ENCODE peak calls at places on chromosomes 12 and 14, in ten cellular contexts. One of them, this sample, is unnamed. For H3K4me1, the result is how much of the 10 kb centered on the place peaks cover.

GRCh38 chr12:52257074-52257551 is 17.3 kb upstream of the KRT86 start:
- DNase-seq in A549: no peak
- DNase-seq in HepG2: no peak
- DNase-seq in stomach: no peak
- DNase-seq in transverse colon: no peak
- DNase-seq in ovary: no peak
- DNase-seq in sigmoid colon: peak
- DNase-seq in upper lobe of left lung: no peak
- DNase-seq in suprapubic skin: no peak
- DNase-seq in H1: no peak
- DNase-seq in this sample: no peak

GRCh38 chr12:53492188-53492587 is 7.1 kb downstream of the MAP3K12 start:
- DNase-seq in A549: no peak
- DNase-seq in HepG2: no peak
- DNase-seq in stomach: no peak
- DNase-seq in transverse colon: no peak
- DNase-seq in ovary: peak
- DNase-seq in sigmoid colon: peak
- DNase-seq in upper lobe of left lung: peak
- DNase-seq in suprapubic skin: no peak
- DNase-seq in H1: no peak
- DNase-seq in this sample: no peak

GRCh38 chr14:24913026-24913425 is 136.9 kb downstream of the STXBP6 start:
- DNase-seq in A549: no peak
- DNase-seq in HepG2: no peak
- DNase-seq in stomach: no peak
- DNase-seq in transverse colon: no peak
- DNase-seq in ovary: no peak
- DNase-seq in sigmoid colon: no peak
- DNase-seq in upper lobe of left lung: no peak
- DNase-seq in suprapubic skin: no peak
- DNase-seq in H1: no peak
- DNase-seq in this sample: no peak

GRCh38 chr14:22572562-22573058 is 16.4 kb downstream of the DAD1 start:
- DNase-seq in A549: peak
- DNase-seq in HepG2: peak
- DNase-seq in stomach: no peak
- DNase-seq in transverse colon: no peak
- DNase-seq in ovary: no peak
- DNase-seq in sigmoid colon: no peak
- DNase-seq in upper lobe of left lung: no peak
- DNase-seq in suprapubic skin: no peak
- DNase-seq in H1: no peak
- DNase-seq in this sample: no peak

GRCh38 chr14:31457665-31458659 is 656 bp upstream of the DTD2 start:
- DNase-seq in A549: peak
- DNase-seq in HepG2: peak
- DNase-seq in stomach: no peak
- DNase-seq in transverse colon: no peak
- DNase-seq in ovary: no peak
- DNase-seq in sigmoid colon: no peak
- DNase-seq in upper lobe of left lung: no peak
- DNase-seq in suprapubic skin: no peak
- DNase-seq in H1: no peak
- DNase-seq in this sample: no peak

GRCh38 chr12:130796985-130797686 is 41.9 kb downstream of the STX2 start:
- DNase-seq in A549: no peak
- DNase-seq in HepG2: no peak
- DNase-seq in stomach: no peak
- DNase-seq in transverse colon: no peak
- DNase-seq in ovary: no peak
- DNase-seq in sigmoid colon: no peak
- DNase-seq in upper lobe of left lung: peak
- DNase-seq in suprapubic skin: peak
- DNase-seq in H1: no peak
- DNase-seq in this sample: no peak

GRCh38 chr14:93045965-93046695 is 69.6 kb downstream of the ITPK1 start:
- DNase-seq in A549: no peak
- DNase-seq in HepG2: no peak
- DNase-seq in stomach: no peak
- DNase-seq in transverse colon: no peak
- DNase-seq in ovary: no peak
- DNase-seq in sigmoid colon: no peak
- DNase-seq in upper lobe of left lung: no peak
- DNase-seq in suprapubic skin: no peak
- DNase-seq in H1: no peak
- DNase-seq in this sample: no peak

GRCh38 chr14:81464253-81465001 is 64.3 kb upstream of the STON2 start:
- DNase-seq in A549: peak
- DNase-seq in HepG2: peak
- DNase-seq in stomach: no peak
- DNase-seq in transverse colon: peak
- DNase-seq in ovary: no peak
- DNase-seq in sigmoid colon: no peak
- DNase-seq in upper lobe of left lung: no peak
- DNase-seq in suprapubic skin: no peak
- DNase-seq in H1: peak
- DNase-seq in this sample: peak

DNA sequence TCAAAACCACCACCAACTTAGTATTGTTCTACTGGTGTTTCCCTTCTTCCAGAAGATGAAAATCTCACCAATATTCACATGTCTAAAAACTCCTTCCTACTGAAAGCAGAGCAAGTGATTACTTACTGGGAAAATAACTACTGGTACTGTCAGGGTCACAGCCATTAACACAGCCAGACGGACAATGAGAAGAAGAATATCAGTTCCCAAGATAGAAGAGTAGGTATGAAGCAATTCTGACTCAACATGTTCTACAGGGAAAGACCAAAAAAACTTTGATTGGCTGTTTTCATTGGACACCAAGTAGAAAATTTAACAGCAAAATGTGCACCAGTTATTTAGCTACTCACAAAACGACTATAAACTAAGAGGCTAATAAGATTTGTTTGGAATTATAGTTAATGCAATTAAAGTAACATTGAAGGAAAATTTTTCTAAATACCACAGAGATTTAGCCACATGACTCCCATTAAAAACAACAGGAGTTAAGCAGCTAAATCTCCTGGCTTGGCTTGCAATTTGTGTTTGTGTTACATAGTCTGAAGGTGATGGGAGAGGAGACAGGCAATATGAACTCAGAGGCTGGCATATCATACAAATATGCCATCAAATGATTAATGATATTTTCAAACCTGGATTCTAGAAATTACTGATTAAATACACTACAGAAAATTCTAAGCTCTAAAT is 9.5 kb downstream of the SLC38A2 start:
- DNase-seq in A549: no peak
- DNase-seq in HepG2: no peak
- DNase-seq in stomach: no peak
- DNase-seq in transverse colon: no peak
- DNase-seq in ovary: no peak
- DNase-seq in sigmoid colon: no peak
- DNase-seq in upper lobe of left lung: no peak
- DNase-seq in suprapubic skin: no peak
- DNase-seq in H1: no peak
- DNase-seq in this sample: no peak
- H3K4me3 ChIP-seq in A549: no peak
- H3K4me3 ChIP-seq in HepG2: peak
- H3K4me3 ChIP-seq in stomach: peak
- H3K4me3 ChIP-seq in transverse colon: no peak
- H3K4me3 ChIP-seq in ovary: no peak
- H3K4me3 ChIP-seq in sigmoid colon: no peak
- H3K4me3 ChIP-seq in upper lobe of left lung: no peak
- H3K4me3 ChIP-seq in suprapubic skin: peak
- H3K4me3 ChIP-seq in H1: no peak
- H3K4me3 ChIP-seq in this sample: no peak

GRCh38 chr14:30357791-30358190 is 201.2 kb upstream of the G2E3 start:
- DNase-seq in A549: no peak
- DNase-seq in HepG2: no peak
- DNase-seq in stomach: no peak
- DNase-seq in transverse colon: no peak
- DNase-seq in ovary: no peak
- DNase-seq in sigmoid colon: no peak
- DNase-seq in upper lobe of left lung: peak
- DNase-seq in suprapubic skin: no peak
- DNase-seq in H1: no peak
- DNase-seq in this sample: no peak

GRCh38 chr14:30349515-30349914 is 209.4 kb upstream of the G2E3 start:
- DNase-seq in A549: no peak
- DNase-seq in HepG2: no peak
- DNase-seq in stomach: no peak
- DNase-seq in transverse colon: no peak
- DNase-seq in ovary: no peak
- DNase-seq in sigmoid colon: no peak
- DNase-seq in upper lobe of left lung: no peak
- DNase-seq in suprapubic skin: no peak
- DNase-seq in H1: no peak
- DNase-seq in this sample: no peak

GRCh38 chr14:30354439-30354838 is 204.5 kb upstream of the G2E3 start:
- DNase-seq in A549: no peak
- DNase-seq in HepG2: no peak
- DNase-seq in stomach: no peak
- DNase-seq in transverse colon: no peak
- DNase-seq in ovary: no peak
- DNase-seq in sigmoid colon: no peak
- DNase-seq in upper lobe of left lung: no peak
- DNase-seq in suprapubic skin: no peak
- DNase-seq in H1: no peak
- DNase-seq in this sample: no peak

GRCh38 chr14:30355431-30355913 is 203.5 kb upstream of the G2E3 start:
- DNase-seq in A549: no peak
- DNase-seq in HepG2: peak
- DNase-seq in stomach: no peak
- DNase-seq in transverse colon: no peak
- DNase-seq in ovary: no peak
- DNase-seq in sigmoid colon: no peak
- DNase-seq in upper lobe of left lung: no peak
- DNase-seq in suprapubic skin: no peak
- DNase-seq in H1: no peak
- DNase-seq in this sample: no peak
- TF ChIP-seq EP300 in A549: no peak
- TF ChIP-seq EP300 in HepG2: peak
- TF ChIP-seq EP300 in stomach: no peak
- TF ChIP-seq EP300 in transverse colon: no peak
- TF ChIP-seq EP300 in ovary: no peak
- TF ChIP-seq EP300 in sigmoid colon: no peak
- TF ChIP-seq EP300 in upper lobe of left lung: no peak
- TF ChIP-seq EP300 in suprapubic skin: no peak
- TF ChIP-seq EP300 in H1: no peak
- TF ChIP-seq EP300 in this sample: no peak

GRCh38 chr14:77032854-77033621 is 4.5 kb upstream of the IRF2BPL start:
- DNase-seq in A549: peak
- DNase-seq in HepG2: peak
- DNase-seq in stomach: peak
- DNase-seq in transverse colon: peak
- DNase-seq in ovary: peak
- DNase-seq in sigmoid colon: peak
- DNase-seq in upper lobe of left lung: peak
- DNase-seq in suprapubic skin: peak
- DNase-seq in H1: no peak
- DNase-seq in this sample: peak
- H3K4me1 ChIP-seq in A549: half or more
- H3K4me1 ChIP-seq in HepG2: half or more
- H3K4me1 ChIP-seq in stomach: half or more
- H3K4me1 ChIP-seq in transverse colon: half or more
- H3K4me1 ChIP-seq in ovary: under half
- H3K4me1 ChIP-seq in sigmoid colon: half or more
- H3K4me1 ChIP-seq in upper lobe of left lung: half or more
- H3K4me1 ChIP-seq in suprapubic skin: half or more
- H3K4me1 ChIP-seq in H1: under half
- H3K4me1 ChIP-seq in this sample: half or more

DNA sequence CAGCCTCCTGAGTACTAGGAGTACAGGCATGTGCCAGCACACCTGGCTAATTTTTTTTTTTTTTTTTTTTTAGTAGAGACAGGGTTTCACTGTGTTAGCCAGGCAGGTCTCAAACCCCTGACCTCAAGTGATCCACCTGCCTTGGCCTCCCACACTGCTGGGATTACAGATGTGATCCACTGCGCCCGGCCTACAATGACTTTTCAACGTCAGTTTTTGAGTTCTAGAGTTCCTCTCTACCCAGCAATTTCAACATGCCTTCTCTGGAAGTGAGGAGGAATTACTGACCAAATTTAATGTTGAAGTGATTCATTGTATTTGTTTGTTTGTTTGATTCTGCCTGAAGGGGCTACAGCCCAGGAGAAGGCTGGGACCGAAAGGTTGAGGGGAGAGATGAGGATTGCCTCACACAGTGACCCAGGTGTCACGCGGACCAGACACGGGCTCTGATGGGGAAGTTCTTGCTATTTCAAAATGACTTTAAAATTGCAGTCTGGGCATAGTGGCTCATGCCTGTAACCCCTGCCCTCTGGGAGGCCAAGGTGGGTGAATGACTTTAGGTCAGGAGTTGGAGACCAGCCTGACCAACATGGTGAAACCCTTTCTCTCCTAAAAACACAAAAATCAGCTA is 8.6 kb upstream of the DENR start:
- DNase-seq in A549: no peak
- DNase-seq in HepG2: no peak
- DNase-seq in stomach: no peak
- DNase-seq in transverse colon: peak
- DNase-seq in ovary: no peak
- DNase-seq in sigmoid colon: no peak
- DNase-seq in upper lobe of left lung: no peak
- DNase-seq in suprapubic skin: no peak
- DNase-seq in H1: no peak
- DNase-seq in this sample: no peak
- H3K4me3 ChIP-seq in A549: no peak
- H3K4me3 ChIP-seq in HepG2: no peak
- H3K4me3 ChIP-seq in stomach: no peak
- H3K4me3 ChIP-seq in transverse colon: no peak
- H3K4me3 ChIP-seq in ovary: no peak
- H3K4me3 ChIP-seq in sigmoid colon: no peak
- H3K4me3 ChIP-seq in upper lobe of left lung: no peak
- H3K4me3 ChIP-seq in suprapubic skin: no peak
- H3K4me3 ChIP-seq in H1: no peak
- H3K4me3 ChIP-seq in this sample: no peak

This sample was measured in tibial nerve.